ENCODE peak calls at places on chromosomes 4 and X, in eight cellular contexts. E is upper lobe of right lung, V is lung, W is body of pancreas, Z is cardiac muscle cell, G is hepatocyte, X is adipocyte, H is BE2C. Y is an unnamed sample. For H3K36me3, the result is how much of the 10 kb centered on the place peaks cover.

GRCh38 chrX:129650821-129651510 is 3.8 kb downstream of the APLN start:
- DNase-seq in E (no peak), V (no peak), W (no peak), Z (no peak), G (no peak), X (no peak), H (no peak), Y (no peak)

GRCh38 chrX:49919617-49920016 is 2.8 kb upstream of the CLCN5 start:
- DNase-seq in E (no peak), V (peak), W (peak), Z (peak), G (peak), X (peak), H (peak), Y (no peak)

GRCh38 chr4:165872443-165873297 is at the start of gene TLL1:
- DNase-seq in E (no peak), V (no peak), W (peak), Z (peak), G (peak), X (peak), H (peak), Y (peak)

GRCh38 chrX:141879616-141880015 is 24.1 kb upstream of the MAGEC1 start:
- DNase-seq in E (no peak), V (no peak), W (no peak), Z (no peak), G (no peak), X (no peak), H (no peak), Y (no peak)

GRCh38 chr4:185831125-185831815 is 19.3 kb upstream of the SORBS2 start:
- DNase-seq in E (no peak), V (no peak), W (no peak), Z (peak), G (no peak), X (no peak), H (no peak), Y (no peak)

GRCh38 chr4:124321370-124321769 is 391.2 kb downstream of the ANKRD50 start:
- DNase-seq in E (no peak), V (no peak), W (no peak), Z (peak), G (no peak), X (peak), H (peak), Y (no peak)

GRCh38 chr4:69984030-69984443 is 11.7 kb upstream of the STATH start:
- DNase-seq in E (no peak), V (no peak), W (peak), Z (peak), G (peak), X (peak), H (peak), Y (peak)

GRCh38 chr4:8709729-8710360 is 117.3 kb downstream of the CPZ start:
- DNase-seq in E (peak), V (no peak), W (no peak), Z (no peak), G (no peak), X (no peak), H (no peak), Y (no peak)

GRCh38 chr4:155026715-155027114 is 181.7 kb upstream of the NPY2R start:
- DNase-seq in E (no peak), V (no peak), W (no peak), Z (no peak), G (no peak), X (no peak), H (no peak), Y (no peak)

GRCh38 chr4:5971077-5971447 is 47.2 kb downstream of the C4orf50 start:
- DNase-seq in E (peak), V (no peak), W (no peak), Z (no peak), G (no peak), X (no peak), H (peak), Y (no peak)

GRCh38 chr4:38028556-38028955 is 68.4 kb downstream of the PTTG2 start:
- DNase-seq in E (no peak), V (no peak), W (no peak), Z (no peak), G (no peak), X (no peak), H (no peak), Y (no peak)

GRCh38 chr4:38026138-38026740 is 66.0 kb downstream of the PTTG2 start:
- DNase-seq in E (no peak), V (no peak), W (no peak), Z (no peak), G (no peak), X (no peak), H (no peak), Y (no peak)

GRCh38 chr4:38024203-38024504 is 64.0 kb downstream of the PTTG2 start:
- DNase-seq in E (no peak), V (no peak), W (no peak), Z (peak), G (no peak), X (no peak), H (peak), Y (no peak)

GRCh38 chr4:38023347-38024202 is 63.4 kb downstream of the PTTG2 start:
- DNase-seq in E (no peak), V (no peak), W (no peak), Z (no peak), G (no peak), X (no peak), H (no peak), Y (no peak)

DNA sequence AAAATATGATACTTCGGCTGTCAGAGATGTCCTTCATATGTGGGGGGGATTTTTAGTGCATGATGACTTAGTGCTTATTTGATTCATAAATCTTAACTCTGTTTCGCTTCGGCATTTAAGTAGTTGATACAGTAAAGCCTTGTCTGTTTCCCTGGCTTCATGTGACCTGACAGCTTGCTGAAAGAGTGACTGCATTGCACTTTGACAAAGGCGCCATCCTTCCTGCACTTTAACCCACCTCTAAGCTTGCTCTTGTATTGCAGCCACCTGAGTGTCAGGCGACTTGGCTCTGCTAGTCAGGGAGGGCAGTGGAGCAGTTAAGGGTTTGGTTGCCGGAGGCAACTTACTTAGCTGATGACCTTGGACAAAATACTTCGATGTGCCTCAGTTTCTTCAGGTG is 65.5 kb downstream of the PTTG2 start:
- DNase-seq in E (no peak), V (no peak), W (no peak), Z (peak), G (no peak), X (no peak), H (no peak), Y (no peak)
- H3K36me3 ChIP-seq in E (under half), V (under half), W (under half), Z (under half), G (under half), X (under half), H (under half), Y (under half)

GRCh38 chr4:153784300-153784699 is 4.6 kb downstream of the SFRP2 start:
- DNase-seq in E (no peak), V (no peak), W (no peak), Z (no peak), G (no peak), X (no peak), H (no peak), Y (no peak)
- H3K36me3 ChIP-seq in E (under half), V (under half), W (under half), Z (under half), G (under half), X (under half), H (under half), Y (under half)

GRCh38 chr4:2891294-2891693 is 47.6 kb downstream of the ADD1 start:
- DNase-seq in E (no peak), V (no peak), W (no peak), Z (no peak), G (peak), X (peak), H (no peak), Y (no peak)
- H3K36me3 ChIP-seq in E (half or more), V (under half), W (under half), Z (under half), G (under half), X (under half), H (under half), Y (under half)

GRCh38 chrX:48520455-48520854 is 1.2 kb upstream of the EBP start:
- DNase-seq in E (no peak), V (no peak), W (no peak), Z (no peak), G (no peak), X (no peak), H (no peak), Y (no peak)

GRCh38 chrX:48523682-48524081 is 2.1 kb downstream of the EBP start:
- DNase-seq in E (no peak), V (no peak), W (no peak), Z (no peak), G (no peak), X (no peak), H (no peak), Y (no peak)

GRCh38 chrX:48520976-48521352 is 644 bp upstream of the EBP start:
- DNase-seq in E (no peak), V (no peak), W (no peak), Z (no peak), G (no peak), X (no peak), H (no peak), Y (no peak)

GRCh38 chrX:48521353-48522243 is at the start of gene EBP:
- DNase-seq in E (peak), V (peak), W (peak), Z (peak), G (peak), X (peak), H (peak), Y (peak)

GRCh38 chrX:48522291-48522690 is 683 bp downstream of the EBP start:
- DNase-seq in E (no peak), V (no peak), W (no peak), Z (no peak), G (peak), X (no peak), H (no peak), Y (no peak)
- H3K36me3 ChIP-seq in E (under half), V (under half), W (under half), Z (under half), G (under half), X (under half), H (under half), Y (under half)

DNA sequence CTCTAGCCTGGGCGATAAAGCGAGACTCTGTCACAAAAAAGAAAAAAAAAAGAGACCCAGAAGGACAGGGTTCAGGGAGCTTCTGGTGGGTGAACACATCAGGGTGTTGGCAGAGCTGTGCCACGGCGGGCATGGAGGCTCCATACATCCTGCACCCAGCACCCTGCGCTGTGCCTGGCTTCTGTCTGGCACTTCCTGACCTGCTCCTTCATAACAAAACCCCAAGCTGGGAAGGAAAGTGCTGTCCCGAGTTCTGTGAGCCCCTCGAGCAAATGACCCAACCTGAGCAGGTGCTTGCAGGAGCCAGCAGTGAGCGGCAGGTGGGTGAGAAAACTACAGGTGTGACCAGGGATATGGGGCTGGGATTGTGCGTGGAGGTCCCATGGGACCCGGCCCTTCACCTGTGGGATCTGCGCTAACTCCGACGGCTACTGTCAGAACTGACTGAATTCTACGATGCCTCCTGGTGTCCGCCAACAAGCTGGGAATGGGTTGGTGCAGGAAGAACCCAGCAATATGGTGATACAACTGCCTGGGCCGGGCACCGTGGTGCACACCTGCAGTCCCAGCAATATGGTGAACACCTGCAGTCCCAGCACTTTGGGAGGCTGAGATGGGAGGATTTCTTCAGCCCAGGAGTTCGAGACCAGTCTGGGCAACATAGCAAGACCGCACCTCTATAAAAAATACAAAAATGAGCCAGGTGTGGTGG is 18.9 kb downstream of the ASMTL start:
- DNase-seq in E (no peak), V (no peak), W (no peak), Z (no peak), G (no peak), X (no peak), H (no peak), Y (no peak)
- H3K36me3 ChIP-seq in E (under half), V (under half), W (under half), Z (under half), G (under half), X (under half), H (under half), Y (under half)

GRCh38 chr4:152659806-152660205 is 20.0 kb downstream of the TMEM154 start:
- DNase-seq in E (no peak), V (no peak), W (no peak), Z (no peak), G (no peak), X (no peak), H (no peak), Y (no peak)
- H3K36me3 ChIP-seq in E (under half), V (under half), W (under half), Z (under half), G (under half), X (under half), H (under half), Y (under half)

GRCh38 chrX:2376166-2376565 is 124.6 kb downstream of the DHRSX start:
- DNase-seq in E (no peak), V (no peak), W (no peak), Z (no peak), G (no peak), X (no peak), H (no peak), Y (no peak)

GRCh38 chrX:2373615-2374014 is 127.2 kb downstream of the DHRSX start:
- DNase-seq in E (no peak), V (no peak), W (no peak), Z (no peak), G (no peak), X (no peak), H (no peak), Y (no peak)

GRCh38 chrX:2374086-2374485 is 126.7 kb downstream of the DHRSX start:
- DNase-seq in E (no peak), V (no peak), W (no peak), Z (no peak), G (no peak), X (peak), H (no peak), Y (no peak)

GRCh38 chrX:2370436-2370835 is 130.3 kb downstream of the DHRSX start:
- DNase-seq in E (no peak), V (no peak), W (no peak), Z (no peak), G (no peak), X (peak), H (no peak), Y (no peak)

DNA sequence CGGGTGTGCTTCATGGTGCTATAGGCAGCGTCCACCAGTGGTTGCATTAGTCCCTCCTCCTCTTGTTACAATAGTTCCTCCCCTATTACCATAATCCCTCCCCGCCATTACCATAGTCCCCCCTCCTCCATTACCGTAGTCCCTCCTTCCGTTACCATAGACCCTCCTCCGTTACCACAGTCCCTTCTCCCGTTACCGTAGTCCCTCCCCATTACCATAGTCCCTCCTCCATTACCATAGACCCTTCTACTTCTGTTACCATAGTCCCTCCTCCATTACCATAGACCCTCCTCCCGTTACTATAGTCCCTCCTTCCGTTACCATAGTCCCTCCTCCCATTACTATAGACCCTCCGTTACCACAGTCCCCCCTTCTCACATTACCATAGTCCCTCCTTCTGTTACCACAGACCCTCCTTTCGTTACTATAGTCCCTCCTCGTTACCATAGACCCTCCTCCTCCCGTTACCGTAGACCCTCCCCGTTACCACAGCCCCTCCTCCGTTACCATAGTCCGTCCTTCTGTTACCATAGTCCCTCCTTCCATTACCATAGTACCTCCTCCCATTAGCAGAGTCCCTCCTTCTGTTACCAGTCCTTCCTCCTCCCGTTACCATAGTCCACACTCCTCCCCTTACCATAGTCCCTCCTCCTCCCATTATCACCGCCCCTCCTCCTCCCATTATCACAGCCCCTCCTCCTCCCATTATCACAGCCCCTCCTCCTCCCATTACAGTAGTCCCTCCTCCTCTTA is 129.6 kb downstream of the DHRSX start:
- DNase-seq in E (no peak), V (no peak), W (no peak), Z (peak), G (no peak), X (no peak), H (no peak), Y (no peak)
- H3K36me3 ChIP-seq in E (under half), V (under half), W (under half), Z (under half), G (under half), X (under half), H (under half), Y (under half)